ENCODE peak calls at places on chromosomes 7 and 10, in four cellular contexts. One of them, this sample, is unnamed.

GRCh38 chr7:40572810-40573470 is 438.1 kb downstream of the SUGCT start:
- DNase-seq in NCI-H146: no peak
- DNase-seq in T-helper 1 cell: no peak
- DNase-seq in NCI-H1930: no peak
- DNase-seq in this sample: no peak

GRCh38 chr7:69534461-69535041 is 63.7 kb upstream of the AUTS2 start:
- DNase-seq in NCI-H146: no peak
- DNase-seq in T-helper 1 cell: no peak
- DNase-seq in NCI-H1930: no peak
- DNase-seq in this sample: no peak

GRCh38 chr10:23081891-23082290 is 13.5 kb upstream of the MSRB2 start:
- DNase-seq in NCI-H146: peak
- DNase-seq in T-helper 1 cell: no peak
- DNase-seq in NCI-H1930: no peak
- DNase-seq in this sample: no peak

GRCh38 chr10:124287791-124288190 is 130.9 kb downstream of the OAT start:
- DNase-seq in NCI-H146: no peak
- DNase-seq in T-helper 1 cell: no peak
- DNase-seq in NCI-H1930: no peak
- DNase-seq in this sample: no peak

GRCh38 chr7:36726806-36727503 is 2.7 kb upstream of the AOAH start:
- DNase-seq in NCI-H146: no peak
- DNase-seq in T-helper 1 cell: no peak
- DNase-seq in NCI-H1930: no peak
- DNase-seq in this sample: no peak

GRCh38 chr7:70392282-70392681 is 739.7 kb upstream of the GALNT17 start:
- DNase-seq in NCI-H146: no peak
- DNase-seq in T-helper 1 cell: no peak
- DNase-seq in NCI-H1930: no peak
- DNase-seq in this sample: no peak

GRCh38 chr7:35185908-35186731 is 67.8 kb downstream of the TBX20 start:
- DNase-seq in NCI-H146: peak
- DNase-seq in T-helper 1 cell: no peak
- DNase-seq in NCI-H1930: peak
- DNase-seq in this sample: no peak

GRCh38 chr7:108455833-108456677 is at the start of gene NRCAM:
- DNase-seq in NCI-H146: peak
- DNase-seq in T-helper 1 cell: peak
- DNase-seq in NCI-H1930: peak
- DNase-seq in this sample: no peak

GRCh38 chr7:4017785-4018184 is 664.3 kb upstream of the FOXK1 start:
- DNase-seq in NCI-H146: no peak
- DNase-seq in T-helper 1 cell: no peak
- DNase-seq in NCI-H1930: no peak
- DNase-seq in this sample: no peak

GRCh38 chr10:130997267-130998045 is 314.1 kb downstream of the TCERG1L start:
- DNase-seq in NCI-H146: no peak
- DNase-seq in T-helper 1 cell: no peak
- DNase-seq in NCI-H1930: no peak
- DNase-seq in this sample: no peak

GRCh38 chr7:116354546-116355422 is 144.4 kb downstream of the TES start:
- DNase-seq in NCI-H146: no peak
- DNase-seq in T-helper 1 cell: no peak
- DNase-seq in NCI-H1930: no peak
- DNase-seq in this sample: no peak

GRCh38 chr10:13633689-13634088 is 46.9 kb downstream of the PRPF18 start:
- DNase-seq in NCI-H146: peak
- DNase-seq in T-helper 1 cell: no peak
- DNase-seq in NCI-H1930: no peak
- DNase-seq in this sample: no peak

GRCh38 chr10:26637521-26638275 is 59.8 kb upstream of the PDSS1 start:
- DNase-seq in NCI-H146: peak
- DNase-seq in T-helper 1 cell: no peak
- DNase-seq in NCI-H1930: no peak
- DNase-seq in this sample: no peak

GRCh38 chr7:4819450-4820404 is 42.1 kb downstream of the PAPOLB start:
- DNase-seq in NCI-H146: no peak
- DNase-seq in T-helper 1 cell: no peak
- DNase-seq in NCI-H1930: no peak
- DNase-seq in this sample: no peak

This sample was measured in activated CD4-positive, alpha-beta T cell treated with anti-CD3 and anti-CD28 coated beads, Interleukin-2, amount 50 U/mL, for 4 hours.